ENCODE peak calls at places on chromosome 14, in nine cellular contexts. H is amniotic stem cell, F is NCI-H1436, P is HuH-7.5, A is hepatocyte, G is cerebellar nuclear complex, D is uterus, R is HEK293T, C is left ventricle myocardium inferior. T is an unnamed sample.

GRCh38 chr14:38143170-38143569 is 64.5 kb upstream of the SSTR1 start:
- DNase-seq in A (no peak), F (no peak), R (no peak), D (no peak), H (no peak), P (no peak), C (no peak), G (no peak), T (no peak)

GRCh38 chr14:89586258-89587127 is 169.5 kb upstream of the FOXN3 start:
- DNase-seq in F (no peak), H (no peak), A (no peak), C (no peak), P (no peak), D (no peak), G (no peak), R (no peak), T (no peak)

GRCh38 chr14:69945905-69946304 is 66.7 kb downstream of the SMOC1 start:
- DNase-seq in A (no peak), D (no peak), R (peak; percentile 30), P (no peak), H (no peak), F (no peak), C (no peak), G (no peak), T (peak; percentile 83)

GRCh38 chr14:88904864-88905263 is 80.4 kb downstream of the TTC8 start:
- DNase-seq in D (no peak), H (no peak), A (no peak), F (no peak), R (no peak), C (no peak), G (no peak), P (no peak), T (no peak)

GRCh38 chr14:69951263-69951662 is 72.0 kb downstream of the SMOC1 start:
- DNase-seq in G (no peak), P (no peak), A (no peak), C (no peak), D (no peak), H (no peak), R (no peak), F (no peak), T (no peak)

GRCh38 chr14:68688872-68689371 is 103.9 kb downstream of the ZFP36L1 start:
- DNase-seq in C (no peak), F (no peak), G (no peak), D (peak; percentile 47), H (no peak), P (no peak), A (peak; percentile 73), R (no peak), T (no peak)

GRCh38 chr14:62709773-62710172 is 335.5 kb downstream of the KCNH5 start:
- DNase-seq in A (no peak), G (no peak), D (no peak), C (no peak), H (no peak), P (no peak), R (no peak), F (no peak), T (no peak)

GRCh38 chr14:94027566-94028449 is 1.7 kb downstream of the OTUB2 start:
- DNase-seq in R (no peak), A (no peak), C (no peak), P (no peak), G (no peak), D (no peak), H (no peak), F (no peak), T (peak; percentile 44)

GRCh38 chr14:105532735-105533141 is 6.4 kb downstream of the TMEM121 start:
- DNase-seq in D (no peak), C (no peak), G (no peak), H (no peak), A (peak; percentile 4), R (peak; percentile 72), F (no peak), P (peak; percentile 91), T (peak; percentile 18)

GRCh38 chr14:84458881-84459280 is 1071.1 kb upstream of the FLRT2 start:
- DNase-seq in P (no peak), G (no peak), H (no peak), R (no peak), C (no peak), F (no peak), D (no peak), A (no peak), T (peak; percentile 49)

GRCh38 chr14:103629503-103630121 is 601 bp downstream of the KLC1 start:
- DNase-seq in G (no peak), R (peak; percentile 71), F (no peak), H (no peak), D (peak; percentile 56), P (peak; percentile 49), C (peak; percentile 70), A (peak; percentile 60), T (peak; percentile 45)

GRCh38 chr14:21724115-21724973 is 50.7 kb upstream of the OR4E1 start:
- DNase-seq in C (no peak), G (no peak), P (no peak), D (no peak), H (no peak), R (no peak), A (no peak), F (no peak), T (no peak)

GRCh38 chr14:96421236-96421635 is 29.3 kb downstream of the AK7 start:
- DNase-seq in H (no peak), F (no peak), P (no peak), R (no peak), G (no peak), A (no peak), D (no peak), C (no peak), T (no peak)

GRCh38 chr14:51735851-51736250 is 84.1 kb downstream of the FRMD6 start:
- DNase-seq in H (no peak), G (no peak), P (no peak), F (no peak), C (no peak), D (no peak), R (no peak), A (no peak), T (no peak)

GRCh38 chr14:26598672-26599131 is 869 bp upstream of the NOVA1 start:
- DNase-seq in P (no peak), G (no peak), C (no peak), R (peak; percentile 7), F (no peak), A (no peak), H (no peak), D (no peak), T (peak; percentile 58)

GRCh38 chr14:101235872-101236221 is 325.4 kb upstream of the DIO3 start:
- DNase-seq in H (no peak), A (no peak), G (no peak), F (no peak), P (no peak), D (no peak), R (no peak), C (no peak), T (no peak)

GRCh38 chr14:34222867-34223266 is 239.2 kb downstream of the SPTSSA start:
- DNase-seq in F (no peak), H (no peak), A (no peak), P (no peak), D (no peak), R (no peak), G (no peak), C (no peak), T (no peak)

GRCh38 chr14:72237722-72238666 is 305.8 kb downstream of the RGS6 start:
- DNase-seq in R (no peak), A (no peak), D (no peak), P (no peak), G (no peak), C (no peak), H (no peak), F (no peak), T (no peak)

GRCh38 chr14:94165744-94166143 is 8.4 kb upstream of the PPP4R4 start:
- DNase-seq in P (no peak), R (no peak), A (no peak), H (no peak), G (no peak), D (no peak), C (no peak), F (no peak), T (no peak)

GRCh38 chr14:38261620-38262019 is 5.7 kb upstream of the CLEC14A start:
- DNase-seq in C (no peak), H (no peak), R (no peak), F (no peak), A (no peak), G (no peak), D (no peak), P (no peak), T (no peak)

GRCh38 chr14:93733646-93734045 is 54.6 kb downstream of the PRIMA1 start:
- DNase-seq in C (no peak), D (peak; percentile 66), P (no peak), H (no peak), A (no peak), R (no peak), F (no peak), G (no peak), T (no peak)

GRCh38 chr14:87805315-87805723 is 187.7 kb downstream of the GALC start:
- DNase-seq in R (peak; percentile 53), H (no peak), P (no peak), F (no peak), G (no peak), D (no peak), C (peak; percentile 15), A (peak; percentile 50), T (peak; percentile 69)

GRCh38 chr14:41385787-41386186 is 220.9 kb upstream of the LRFN5 start:
- DNase-seq in H (no peak), P (no peak), G (no peak), D (no peak), R (no peak), F (no peak), A (no peak), C (no peak), T (no peak)

GRCh38 chr14:79596531-79596930 is 614.8 kb downstream of the DIO2 start:
- DNase-seq in F (no peak), C (no peak), D (no peak), H (no peak), A (peak; percentile 22), G (no peak), R (no peak), P (no peak), T (no peak)

GRCh38 chr14:103688906-103689902 is 26.0 kb downstream of the XRCC3 start:
- DNase-seq in C (peak; percentile 67), P (no peak), F (no peak), D (no peak), G (no peak), H (no peak), A (no peak), R (no peak), T (no peak)

GRCh38 chr14:91417983-91418386 is 365 bp upstream of the CCDC88C start:
- DNase-seq in P (peak; percentile 51), R (peak; percentile 62), G (no peak), F (peak; percentile 54), A (peak; percentile 78), C (no peak), H (no peak), D (no peak), T (peak; percentile 86)

GRCh38 chr14:58171090-58171489 is 19.1 kb upstream of the ARMH4 start:
- DNase-seq in A (peak; percentile 88), P (peak; percentile 89), R (peak; percentile 89), G (peak; percentile 2), C (peak; percentile 49), H (peak; percentile 67), F (peak; percentile 87), D (peak; percentile 43), T (peak; percentile 95)

GRCh38 chr14:99138999-99139865 is 132.8 kb downstream of the BCL11B start:
- DNase-seq in H (no peak), G (no peak), A (no peak), F (no peak), C (no peak), R (no peak), D (no peak), P (no peak), T (no peak)

GRCh38 chr14:92687681-92688433 is 60.6 kb downstream of the LGMN start:
- DNase-seq in H (no peak), G (no peak), P (no peak), R (no peak), C (no peak), A (peak; percentile 56), F (peak; percentile 38), D (no peak), T (peak; percentile 92)

GRCh38 chr14:82720931-82721330 is 1187.3 kb upstream of the SEL1L start:
- DNase-seq in F (no peak), G (no peak), P (no peak), D (no peak), R (no peak), C (no peak), H (no peak), A (no peak), T (no peak)

GRCh38 chr14:59067135-59067894 is 121.2 kb upstream of the DAAM1 start:
- DNase-seq in C (no peak), H (no peak), A (peak; percentile 40), G (no peak), R (no peak), P (no peak), D (no peak), F (no peak), T (peak; percentile 1)

T was measured in DMS53.